ENCODE peak calls at places on chromosomes 6 and 20, in seven cellular contexts. T is stimulated activated CD4-positive, alpha-beta T cell treated with anti-CD3 and anti-CD28 coated beads, Interleukin-4, amount 100 ng/mL, for 48 hours; P is NAMALWA; N is fibroblast of mammary gland; F is PC-9; K is activated T-helper 1 cell treated with anti-CD3 and anti-CD28 coated beads, Interleukin-2, amount 50 U/mL, for 16 hours; X is hepatic stellate cell. G is an unnamed sample.

GRCh38 chr6:157688960-157689599 is 134.0 kb upstream of the SNX9 start:
- DNase-seq in T (no peak), P (no peak), N (no peak), F (no peak), K (no peak), X (peak), G (no peak)

GRCh38 chr20:53793783-53794383 is 200.2 kb upstream of the ZNF217 start:
- DNase-seq in T (no peak), P (no peak), N (no peak), F (peak), K (no peak), X (no peak), G (no peak)

GRCh38 chr6:89797317-89797716 is 22.3 kb downstream of the MDN1 start:
- DNase-seq in T (no peak), P (no peak), N (peak), F (no peak), K (no peak), X (no peak), G (no peak)

GRCh38 chr20:46594725-46595124 is 44.3 kb upstream of the OCSTAMP start:
- DNase-seq in T (no peak), P (no peak), N (no peak), F (no peak), K (no peak), X (no peak), G (no peak)

GRCh38 chr20:1322511-1323245 is 6.3 kb downstream of the SDCBP2 start:
- DNase-seq in T (no peak), P (no peak), N (peak), F (no peak), K (no peak), X (peak), G (no peak)

GRCh38 chr6:12266571-12266970 is 23.6 kb upstream of the EDN1 start:
- DNase-seq in T (no peak), P (no peak), N (peak), F (peak), K (no peak), X (peak), G (no peak)

GRCh38 chr6:70520575-70520974 is 46.2 kb upstream of the SDHAF4 start:
- DNase-seq in T (no peak), P (peak), N (peak), F (no peak), K (no peak), X (peak), G (no peak)

GRCh38 chr20:44209691-44210421 is 715 bp downstream of the OSER1 start:
- DNase-seq in T (no peak), P (peak), N (peak), F (no peak), K (no peak), X (no peak), G (no peak)

GRCh38 chr6:66992660-66993059 is 1285.6 kb upstream of the EYS start:
- DNase-seq in T (no peak), P (no peak), N (no peak), F (no peak), K (no peak), X (no peak), G (no peak)